ENCODE peak calls at places on chromosome 12, in four cellular contexts. One of them, this sample, is unnamed.

GRCh38 chr12:80018119-80018518 is 81.2 kb upstream of the OTOGL start:
- DNase-seq in heart right ventricle: no peak
- DNase-seq in AG04450: no peak
- DNase-seq in NCI-H2029: no peak
- DNase-seq in this sample: no peak

GRCh38 chr12:131862994-131863710 is 31.3 kb upstream of the ULK1 start:
- DNase-seq in heart right ventricle: no peak
- DNase-seq in AG04450: no peak
- DNase-seq in NCI-H2029: no peak
- DNase-seq in this sample: no peak

GRCh38 chr12:3661028-3661427 is 91.9 kb downstream of the CRACR2A start:
- DNase-seq in heart right ventricle: no peak
- DNase-seq in AG04450: no peak
- DNase-seq in NCI-H2029: peak; percentile 69
- DNase-seq in this sample: no peak

GRCh38 chr12:5031242-5031641 is 12.4 kb upstream of the KCNA5 start:
- DNase-seq in heart right ventricle: no peak
- DNase-seq in AG04450: no peak
- DNase-seq in NCI-H2029: no peak
- DNase-seq in this sample: no peak

GRCh38 chr12:15186593-15186992 is 34.6 kb downstream of the RERG start:
- DNase-seq in heart right ventricle: no peak
- DNase-seq in AG04450: no peak
- DNase-seq in NCI-H2029: no peak
- DNase-seq in this sample: no peak

GRCh38 chr12:87491089-87491488 is 538.1 kb downstream of the C12orf50 start:
- DNase-seq in heart right ventricle: no peak
- DNase-seq in AG04450: no peak
- DNase-seq in NCI-H2029: no peak
- DNase-seq in this sample: no peak

GRCh38 chr12:2960996-2961616 is 1.9 kb downstream of the TEAD4 start:
- DNase-seq in heart right ventricle: no peak
- DNase-seq in AG04450: no peak
- DNase-seq in NCI-H2029: no peak
- DNase-seq in this sample: no peak

GRCh38 chr12:127260531-127260930 is 1006.4 kb upstream of the TMEM132C start:
- DNase-seq in heart right ventricle: no peak
- DNase-seq in AG04450: no peak
- DNase-seq in NCI-H2029: no peak
- DNase-seq in this sample: no peak

GRCh38 chr12:131599214-131600159 is 111.4 kb upstream of the SFSWAP start:
- DNase-seq in heart right ventricle: no peak
- DNase-seq in AG04450: no peak
- DNase-seq in NCI-H2029: no peak
- DNase-seq in this sample: no peak

GRCh38 chr12:25155031-25155576 is 39.9 kb downstream of the DNAI7 start:
- DNase-seq in heart right ventricle: no peak
- DNase-seq in AG04450: peak; percentile 39
- DNase-seq in NCI-H2029: peak; percentile 3
- DNase-seq in this sample: peak; percentile 43

GRCh38 chr12:105020241-105020962 is 34.3 kb downstream of the NOPCHAP1 start:
- DNase-seq in heart right ventricle: no peak
- DNase-seq in AG04450: no peak
- DNase-seq in NCI-H2029: peak; percentile 75
- DNase-seq in this sample: no peak

GRCh38 chr12:53097564-53098353 is at the start of gene IGFBP6:
- DNase-seq in heart right ventricle: peak; percentile 62
- DNase-seq in AG04450: no peak
- DNase-seq in NCI-H2029: no peak
- DNase-seq in this sample: peak; percentile 65

GRCh38 chr12:56749364-56749763 is 2.8 kb downstream of the PRIM1 start:
- DNase-seq in heart right ventricle: no peak
- DNase-seq in AG04450: no peak
- DNase-seq in NCI-H2029: no peak
- DNase-seq in this sample: no peak

GRCh38 chr12:24562761-24563392 is 386.0 kb downstream of the BCAT1 start:
- DNase-seq in heart right ventricle: peak; percentile 8
- DNase-seq in AG04450: no peak
- DNase-seq in NCI-H2029: peak; percentile 25
- DNase-seq in this sample: no peak

GRCh38 chr12:100332852-100333251 is 24.0 kb upstream of the SLC17A8 start:
- DNase-seq in heart right ventricle: no peak
- DNase-seq in AG04450: no peak
- DNase-seq in NCI-H2029: no peak
- DNase-seq in this sample: no peak

GRCh38 chr12:356276-356988 is 32.7 kb downstream of the KDM5A start:
- DNase-seq in heart right ventricle: no peak
- DNase-seq in AG04450: no peak
- DNase-seq in NCI-H2029: no peak
- DNase-seq in this sample: no peak

GRCh38 chr12:125083092-125083491 is 17.9 kb downstream of the AACS start:
- DNase-seq in heart right ventricle: no peak
- DNase-seq in AG04450: no peak
- DNase-seq in NCI-H2029: no peak
- DNase-seq in this sample: no peak